ENCODE peak calls at places on chromosomes 4 and X, in four cellular contexts. E is HFF-Myc; N is activated gamma-delta T cell treated with anti-CD3 and anti-CD28 coated beads, Interleukin-2, amount 50 U/mL, for 16 hours; F is stimulated activated effector memory CD8-positive, alpha-beta T cell treated with anti-CD3 and anti-CD28 coated beads, Interleukin-12 subunit alpha, Interleukin-12 subunit beta, amount 100 ng/mL, for 72 hours. O is an unnamed sample.

GRCh38 chrX:16743604-16744325 is 24.4 kb downstream of the SYAP1 start:
- DNase-seq in E (peak; percentile 25), N (no peak), F (no peak), O (no peak)

GRCh38 chrX:41332408-41332987 is 1.5 kb upstream of the DDX3X start:
- DNase-seq in E (no peak), N (no peak), F (no peak), O (peak; percentile 43)

GRCh38 chr4:159856451-159856850 is 753.6 kb downstream of the RAPGEF2 start:
- DNase-seq in E (no peak), N (no peak), F (no peak), O (no peak)

GRCh38 chr4:88753658-88754431 is 56.2 kb upstream of the NAP1L5 start:
- DNase-seq in E (no peak), N (no peak), F (no peak), O (peak; percentile 62)

GRCh38 chr4:83490876-83491450 is 6.1 kb upstream of the ABRAXAS1 start:
- DNase-seq in E (peak; percentile 6), N (no peak), F (no peak), O (peak; percentile 9)

GRCh38 chr4:56654238-56654632 is 26.9 kb downstream of the HOPX start:
- DNase-seq in E (no peak), N (no peak), F (no peak), O (no peak)

GRCh38 chrX:12948495-12948894 is 26.4 kb upstream of the TMSB4X start:
- DNase-seq in E (no peak), N (no peak), F (no peak), O (no peak)

GRCh38 chrX:15724911-15725310 is 13.2 kb upstream of the CA5B start:
- DNase-seq in E (no peak), N (no peak), F (no peak), O (no peak)

GRCh38 chr4:75289843-75290616 is 224.2 kb downstream of the RCHY1 start:
- DNase-seq in E (no peak), N (no peak), F (no peak), O (no peak)

GRCh38 chr4:168124008-168124641 is 31.8 kb downstream of the ANXA10 start:
- DNase-seq in E (no peak), N (no peak), F (no peak), O (no peak)

GRCh38 chrX:153582896-153583295 is 16.0 kb downstream of the CCNQ start:
- DNase-seq in E (no peak), N (peak; percentile 49), F (peak; percentile 6), O (no peak)

GRCh38 chrX:123959281-123960063 is 2.0 kb upstream of the STAG2 start:
- DNase-seq in E (no peak), N (no peak), F (no peak), O (peak; percentile 73)

GRCh38 chr4:57113870-57114269 is 3.7 kb upstream of the IGFBP7 start:
- DNase-seq in E (no peak), N (no peak), F (no peak), O (no peak)

GRCh38 chrX:101736651-101737050 is 77.0 kb upstream of the ARMCX2 start:
- DNase-seq in E (no peak), N (no peak), F (no peak), O (no peak)

GRCh38 chr4:148814030-148814429 is 371.8 kb upstream of the NR3C2 start:
- DNase-seq in E (no peak), N (no peak), F (no peak), O (no peak)

GRCh38 chr4:83810428-83810827 is 274.5 kb downstream of the GPAT3 start:
- DNase-seq in E (no peak), N (no peak), F (no peak), O (no peak)